ENCODE peak calls at places on chromosomes 2 and 18, in six cellular contexts. One of them, this sample, is unnamed.

GRCh38 chr2:64391940-64392339 is 62.0 kb upstream of the LGALSL start:
- DNase-seq in T-helper 22 cell: no peak
- DNase-seq in ovary: no peak
- DNase-seq in GM06990: no peak
- DNase-seq in psoas muscle: no peak
- DNase-seq in dermis microvascular lymphatic vessel endothelial cell: no peak
- DNase-seq in this sample: no peak

GRCh38 chr2:96916156-96917007 is 46.5 kb upstream of the SEMA4C start:
- DNase-seq in GM06990: no peak
- DNase-seq in T-helper 22 cell: no peak
- DNase-seq in psoas muscle: no peak
- DNase-seq in ovary: no peak
- DNase-seq in dermis microvascular lymphatic vessel endothelial cell: no peak
- DNase-seq in this sample: no peak

GRCh38 chr18:56986829-56987228 is 160.1 kb upstream of the BOD1L2 start:
- DNase-seq in T-helper 22 cell: no peak
- DNase-seq in dermis microvascular lymphatic vessel endothelial cell: no peak
- DNase-seq in psoas muscle: no peak
- DNase-seq in GM06990: no peak
- DNase-seq in ovary: no peak
- DNase-seq in this sample: no peak

GRCh38 chr2:79511320-79511951 is 1.4 kb upstream of the CTNNA2 start:
- DNase-seq in GM06990: no peak
- DNase-seq in psoas muscle: no peak
- DNase-seq in T-helper 22 cell: no peak
- DNase-seq in dermis microvascular lymphatic vessel endothelial cell: peak; percentile 48
- DNase-seq in ovary: no peak
- DNase-seq in this sample: no peak

GRCh38 chr2:147634801-147635200 is 210.0 kb upstream of the ACVR2A start:
- DNase-seq in T-helper 22 cell: no peak
- DNase-seq in dermis microvascular lymphatic vessel endothelial cell: no peak
- DNase-seq in GM06990: no peak
- DNase-seq in psoas muscle: no peak
- DNase-seq in ovary: no peak
- DNase-seq in this sample: no peak

GRCh38 chr2:225670111-225670974 is 270.8 kb downstream of the NYAP2 start:
- DNase-seq in GM06990: no peak
- DNase-seq in T-helper 22 cell: no peak
- DNase-seq in ovary: no peak
- DNase-seq in psoas muscle: no peak
- DNase-seq in dermis microvascular lymphatic vessel endothelial cell: peak; percentile 50
- DNase-seq in this sample: no peak

GRCh38 chr2:188984680-188985079 is 10.5 kb downstream of the COL3A1 start:
- DNase-seq in ovary: no peak
- DNase-seq in psoas muscle: no peak
- DNase-seq in dermis microvascular lymphatic vessel endothelial cell: no peak
- DNase-seq in GM06990: no peak
- DNase-seq in T-helper 22 cell: no peak
- DNase-seq in this sample: no peak

GRCh38 chr2:4981802-4982409 is 710.3 kb upstream of the SOX11 start:
- DNase-seq in T-helper 22 cell: no peak
- DNase-seq in psoas muscle: no peak
- DNase-seq in GM06990: no peak
- DNase-seq in dermis microvascular lymphatic vessel endothelial cell: no peak
- DNase-seq in ovary: no peak
- DNase-seq in this sample: no peak

GRCh38 chr2:18752667-18753422 is 163.5 kb upstream of the NT5C1B start:
- DNase-seq in psoas muscle: no peak
- DNase-seq in ovary: no peak
- DNase-seq in GM06990: no peak
- DNase-seq in dermis microvascular lymphatic vessel endothelial cell: no peak
- DNase-seq in T-helper 22 cell: no peak
- DNase-seq in this sample: no peak

GRCh38 chr2:240865391-240865790 is 3.2 kb upstream of the AGXT start:
- DNase-seq in GM06990: no peak
- DNase-seq in T-helper 22 cell: no peak
- DNase-seq in psoas muscle: no peak
- DNase-seq in dermis microvascular lymphatic vessel endothelial cell: no peak
- DNase-seq in ovary: no peak
- DNase-seq in this sample: no peak

GRCh38 chr2:73944714-73945113 is 18.0 kb downstream of the DGUOK start:
- DNase-seq in psoas muscle: no peak
- DNase-seq in dermis microvascular lymphatic vessel endothelial cell: no peak
- DNase-seq in GM06990: no peak
- DNase-seq in ovary: no peak
- DNase-seq in T-helper 22 cell: no peak
- DNase-seq in this sample: no peak

GRCh38 chr2:84881581-84882414 is 914 bp upstream of the TRABD2A start:
- DNase-seq in ovary: peak; percentile 82
- DNase-seq in dermis microvascular lymphatic vessel endothelial cell: peak; percentile 78
- DNase-seq in GM06990: peak; percentile 65
- DNase-seq in psoas muscle: peak; percentile 74
- DNase-seq in T-helper 22 cell: peak; percentile 64
- DNase-seq in this sample: peak; percentile 71

This sample was measured in T-helper 17 cell.